ENCODE peak calls at places on chromosomes 1 and 21, in five cellular contexts. F is brain microvascular endothelial cell, X is bronchial epithelial cell, I is pancreas, O is left ventricle myocardium inferior. Y is an unnamed sample. For H3K36me3, the result is how much of the 10 kb centered on the place peaks cover.

GRCh38 chr1:117795190-117795589 is 134.2 kb downstream of the GDAP2 start:
- DNase-seq in F (peak), I (no peak), O (peak), X (peak), Y (no peak)

GRCh38 chr1:207022996-207023679 is 9.4 kb downstream of the C1orf116 start:
- DNase-seq in F (no peak), I (no peak), X (no peak), O (no peak), Y (no peak)

GRCh38 chr1:162328507-162328906 is 48.1 kb downstream of the SPATA46 start:
- DNase-seq in I (no peak), X (no peak), F (no peak), O (no peak), Y (no peak)

GRCh38 chr21:23016617-23017016 is 2018.4 kb downstream of the NCAM2 start:
- DNase-seq in O (no peak), F (no peak), I (no peak), X (no peak), Y (no peak)

GRCh38 chr1:218242171-218242570 is 42.9 kb upstream of the RRP15 start:
- DNase-seq in X (peak), I (no peak), O (no peak), F (no peak), Y (no peak)

GRCh38 chr1:115194571-115194970 is 105.3 kb upstream of the TSPAN2 start:
- DNase-seq in O (no peak), X (no peak), I (no peak), F (no peak), Y (no peak)

GRCh38 chr1:37472994-37473393 is 1.4 kb upstream of the ZC3H12A start:
- DNase-seq in O (no peak), X (no peak), I (no peak), F (no peak), Y (no peak)

GRCh38 chr1:113073457-113073950 is 506 bp downstream of the LRIG2 start:
- DNase-seq in X (peak), O (peak), I (no peak), F (peak), Y (peak)

DNA sequence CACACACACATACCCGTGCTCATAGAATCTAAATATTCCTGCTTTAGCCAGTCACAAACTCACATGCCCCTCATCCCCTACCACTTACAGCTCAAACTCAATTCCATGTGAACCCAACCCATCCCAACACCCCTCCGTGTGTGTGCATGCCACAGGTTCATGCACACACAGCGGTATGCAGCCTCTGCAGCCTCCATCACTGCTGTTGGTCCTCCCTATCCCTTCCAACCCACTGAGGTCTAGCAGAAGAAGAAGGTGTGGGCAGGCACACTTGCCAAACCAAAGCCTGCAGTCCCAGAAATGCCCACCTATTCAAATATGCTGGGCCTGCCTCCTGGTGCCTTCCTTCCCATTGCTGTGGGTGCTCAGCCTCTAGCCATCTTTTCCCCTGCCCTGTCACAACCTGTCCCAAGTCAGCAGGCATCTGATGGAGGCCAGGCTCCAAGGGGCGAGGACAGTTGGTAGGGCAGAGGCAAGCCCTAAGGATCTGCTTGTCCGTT is 26.2 kb downstream of the SLC2A1 start:
- DNase-seq in F (no peak), I (no peak), X (no peak), O (no peak), Y (no peak)
- H3K36me3 ChIP-seq in F (half or more), I (under half), X (half or more), O (under half), Y (under half)

GRCh38 chr1:15067148-15067547 is 86.4 kb upstream of the TMEM51 start:
- DNase-seq in O (no peak), F (no peak), I (no peak), X (no peak), Y (no peak)

GRCh38 chr1:15065736-15066135 is 87.8 kb upstream of the TMEM51 start:
- DNase-seq in X (no peak), O (no peak), I (peak), F (no peak), Y (no peak)

GRCh38 chr1:15064217-15064929 is 89.2 kb upstream of the TMEM51 start:
- DNase-seq in O (no peak), X (peak), F (no peak), I (peak), Y (no peak)

GRCh38 chr1:15065291-15065690 is 88.3 kb upstream of the TMEM51 start:
- DNase-seq in X (no peak), F (no peak), O (no peak), I (no peak), Y (no peak)

GRCh38 chr1:15066191-15066590 is 87.4 kb upstream of the TMEM51 start:
- DNase-seq in O (no peak), I (no peak), F (no peak), X (no peak), Y (no peak)
- H3K4me3 ChIP-seq in O (no peak), I (no peak), F (no peak), X (no peak), Y (no peak)

GRCh38 chr21:33437140-33437539 is 33.9 kb downstream of the IFNGR2 start:
- DNase-seq in I (no peak), F (no peak), X (no peak), O (no peak), Y (no peak)

GRCh38 chr21:33433001-33433400 is 29.8 kb downstream of the IFNGR2 start:
- DNase-seq in F (no peak), I (no peak), O (no peak), X (no peak), Y (no peak)

GRCh38 chr21:33432496-33432895 is 29.3 kb downstream of the IFNGR2 start:
- DNase-seq in F (no peak), I (no peak), X (no peak), O (no peak), Y (no peak)

GRCh38 chr21:33433425-33434114 is 30.4 kb downstream of the IFNGR2 start:
- DNase-seq in F (no peak), I (no peak), O (no peak), X (no peak), Y (no peak)

GRCh38 chr21:33434770-33435360 is 31.7 kb downstream of the IFNGR2 start:
- DNase-seq in X (peak), O (no peak), F (peak), I (no peak), Y (no peak)
- H3K36me3 ChIP-seq in X (under half), O (half or more), F (half or more), I (under half), Y (half or more)

GRCh38 chr1:233904979-233905415 is 521 bp downstream of the SLC35F3 start:
- DNase-seq in F (no peak), X (no peak), I (peak), O (no peak), Y (no peak)
- H3K4me3 ChIP-seq in F (peak), X (peak), I (no peak), O (peak), Y (peak)

GRCh38 chr1:1223891-1224290 is 7.9 kb downstream of the SDF4 start:
- DNase-seq in X (no peak), I (no peak), F (no peak), O (no peak), Y (no peak)
- H3K36me3 ChIP-seq in X (under half), I (under half), F (half or more), O (half or more), Y (half or more)

GRCh38 chr1:184152944-184153343 is 101.4 kb downstream of the TSEN15 start:
- DNase-seq in I (no peak), X (no peak), O (no peak), F (no peak), Y (no peak)
- H3K4me3 ChIP-seq in I (no peak), X (no peak), O (peak), F (peak), Y (peak)

GRCh38 chr1:202682477-202682876 is 27.8 kb downstream of the SYT2 start:
- DNase-seq in O (no peak), F (no peak), I (no peak), X (no peak), Y (no peak)

GRCh38 chr1:202683029-202683428 is 27.2 kb downstream of the SYT2 start:
- DNase-seq in F (no peak), X (no peak), O (no peak), I (no peak), Y (no peak)

GRCh38 chr1:202680586-202681352 is 29.5 kb downstream of the SYT2 start:
- DNase-seq in O (no peak), X (no peak), F (no peak), I (no peak), Y (no peak)

DNA sequence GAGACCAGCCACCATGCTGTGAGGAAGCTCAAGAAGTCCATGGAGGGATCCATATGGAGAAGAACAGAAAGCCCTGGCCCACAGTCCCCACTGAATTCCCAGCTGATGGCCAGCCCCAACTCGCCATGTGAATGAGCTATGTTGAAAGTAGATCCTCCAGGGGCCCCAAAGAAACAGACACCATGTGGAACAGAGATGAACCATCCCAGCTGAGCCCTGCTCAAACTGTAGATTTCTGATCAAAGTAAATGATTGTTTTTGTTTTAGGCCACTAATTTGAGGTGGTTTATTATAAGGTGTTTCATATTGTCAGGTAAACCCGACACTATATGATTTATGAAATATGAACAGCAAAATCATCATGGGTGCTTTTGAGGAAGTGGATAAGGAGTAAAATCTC is 32.8 kb downstream of the SYT2 start:
- DNase-seq in F (no peak), I (no peak), O (no peak), X (no peak), Y (no peak)
- H3K36me3 ChIP-seq in F (under half), I (under half), O (under half), X (under half), Y (under half)

GRCh38 chr1:8818325-8818775 is 910 bp upstream of the RERE start:
- DNase-seq in O (no peak), X (peak), F (peak), I (no peak), Y (peak)

GRCh38 chr1:8815582-8816285 is 1.7 kb downstream of the RERE start:
- DNase-seq in X (no peak), O (no peak), I (no peak), F (peak), Y (no peak)

GRCh38 chr1:8816306-8816705 is 1.1 kb downstream of the RERE start:
- DNase-seq in X (peak), O (no peak), I (no peak), F (peak), Y (no peak)

GRCh38 chr1:8817413-8818324 is at the start of gene RERE:
- DNase-seq in I (peak), O (peak), F (peak), X (peak), Y (peak)

DNA sequence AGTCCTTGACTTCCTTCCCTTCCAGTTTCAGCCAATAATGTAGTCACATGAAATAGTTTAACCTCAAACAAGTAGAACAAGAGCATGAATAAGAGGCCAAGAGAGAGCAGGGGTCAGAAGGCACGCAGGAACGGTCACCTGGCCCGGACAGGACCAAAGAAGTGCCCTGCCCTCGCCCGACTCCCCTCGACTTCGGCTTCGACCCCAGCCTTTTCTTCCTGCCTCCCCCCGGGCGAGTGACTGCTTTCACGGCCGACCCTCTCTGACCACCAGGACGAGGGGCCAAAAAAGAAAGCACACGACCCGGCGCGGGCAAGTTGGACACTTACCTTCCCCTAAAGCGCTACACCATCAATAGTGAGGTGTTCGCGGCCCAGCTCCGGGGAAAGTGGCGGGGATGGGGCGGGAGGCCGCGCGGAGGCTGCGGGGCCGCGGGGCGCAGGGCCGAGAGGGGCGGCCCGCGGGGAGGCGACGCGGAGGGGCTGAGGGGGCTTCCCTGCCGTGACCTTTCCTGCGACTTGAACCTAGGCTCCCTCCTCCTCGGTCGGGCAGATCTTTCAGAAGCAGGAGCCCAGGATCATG is 518 bp downstream of the RERE start:
- DNase-seq in F (no peak), O (peak), X (no peak), I (peak), Y (no peak)
- H3K4me3 ChIP-seq in F (peak), O (peak), X (peak), I (peak), Y (peak)

GRCh38 chr1:181206979-181207790 is 118.7 kb downstream of the IER5 start:
- DNase-seq in X (no peak), O (no peak), I (no peak), F (no peak), Y (no peak)

GRCh38 chr1:181206513-181206912 is 118.0 kb downstream of the IER5 start:
- DNase-seq in F (no peak), X (no peak), O (peak), I (no peak), Y (no peak)

GRCh38 chr1:181204530-181204929 is 116.0 kb downstream of the IER5 start:
- DNase-seq in F (no peak), I (no peak), O (no peak), X (no peak), Y (no peak)

GRCh38 chr1:181208076-181208475 is 119.6 kb downstream of the IER5 start:
- DNase-seq in X (no peak), I (no peak), O (no peak), F (no peak), Y (peak)

DNA sequence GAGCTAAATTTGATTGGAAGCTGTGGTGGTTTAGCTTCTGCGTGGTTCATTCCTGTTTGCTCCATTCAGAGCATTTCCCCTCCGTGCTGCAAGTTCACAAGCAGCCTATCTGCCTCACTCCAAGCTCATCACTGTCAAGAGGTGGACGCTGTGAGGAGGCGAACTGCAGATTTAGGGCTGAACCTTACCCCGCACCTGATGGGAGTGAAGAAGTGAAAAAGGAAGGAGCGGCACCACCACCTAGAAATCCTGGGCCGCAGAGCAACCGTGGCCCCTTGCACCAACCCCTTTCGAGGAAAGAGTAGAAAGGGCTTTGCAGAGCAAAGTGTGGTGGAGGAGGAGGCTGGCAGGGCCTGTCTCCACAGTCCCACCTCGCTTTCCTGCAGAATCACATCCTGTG is 117.4 kb downstream of the IER5 start:
- DNase-seq in O (no peak), I (no peak), X (no peak), F (no peak), Y (peak)
- H3K36me3 ChIP-seq in O (under half), I (under half), X (under half), F (under half), Y (under half)

GRCh38 chr1:172145231-172145651 is 275.2 kb upstream of the C1orf105 start:
- DNase-seq in X (no peak), I (no peak), F (peak), O (no peak), Y (no peak)

GRCh38 chr1:172144445-172145060 is 275.9 kb upstream of the C1orf105 start:
- DNase-seq in F (peak), X (no peak), I (no peak), O (peak), Y (peak)

GRCh38 chr1:172145656-172146055 is 274.8 kb upstream of the C1orf105 start:
- DNase-seq in X (no peak), I (no peak), F (no peak), O (no peak), Y (no peak)

GRCh38 chr1:172141351-172142000 is 279.0 kb upstream of the C1orf105 start:
- DNase-seq in O (no peak), F (no peak), I (no peak), X (no peak), Y (no peak)

GRCh38 chr1:172143384-172144025 is 277.0 kb upstream of the C1orf105 start:
- DNase-seq in I (no peak), X (peak), O (no peak), F (peak), Y (no peak)
- H3K4me3 ChIP-seq in I (no peak), X (no peak), O (peak), F (peak), Y (peak)

Y was measured in ascending aorta.